ENCODE peak calls at places on chromosomes 3 and 15, in ten cellular contexts. One of them, this sample, is unnamed.

GRCh38 chr3:190321789-190322603 is at the start of gene CLDN1:
- DNase-seq in MCF 10A: peak
- DNase-seq in activated CD4-positive, alpha-beta T cell treated with anti-CD3 and anti-CD28 coated beads, Interleukin-2, amount 50 U/mL, for 1 hour: peak
- DNase-seq in stimulated activated CD4-positive, alpha-beta T cell treated with anti-CD3 and anti-CD28 coated beads, Interleukin-12 subunit alpha, Interleukin-12 subunit beta, amount 100 ng/mL, for 4 hours: peak
- DNase-seq in MV-4-11: peak
- DNase-seq in left colon: peak
- DNase-seq in HFFc6: peak
- DNase-seq in epithelial cell of proximal tubule: no peak
- DNase-seq in activated T-helper 9 cell treated with anti-CD3 and anti-CD28 coated beads, Interleukin-2, amount 50 U/mL, for 16 hours: peak
- DNase-seq in iPS DF 6.9: peak
- DNase-seq in this sample: peak

GRCh38 chr15:34435658-34436057 is 1.9 kb downstream of the GOLGA8A start:
- DNase-seq in MV-4-11: no peak
- DNase-seq in left colon: no peak
- DNase-seq in iPS DF 6.9: no peak
- DNase-seq in stimulated activated CD4-positive, alpha-beta T cell treated with anti-CD3 and anti-CD28 coated beads, Interleukin-12 subunit alpha, Interleukin-12 subunit beta, amount 100 ng/mL, for 4 hours: no peak
- DNase-seq in activated T-helper 9 cell treated with anti-CD3 and anti-CD28 coated beads, Interleukin-2, amount 50 U/mL, for 16 hours: no peak
- DNase-seq in MCF 10A: no peak
- DNase-seq in epithelial cell of proximal tubule: no peak
- DNase-seq in activated CD4-positive, alpha-beta T cell treated with anti-CD3 and anti-CD28 coated beads, Interleukin-2, amount 50 U/mL, for 1 hour: no peak
- DNase-seq in HFFc6: no peak
- DNase-seq in this sample: no peak

GRCh38 chr3:48247401-48247807 is 6.5 kb downstream of the ZNF589 start:
- DNase-seq in iPS DF 6.9: no peak
- DNase-seq in MV-4-11: peak
- DNase-seq in HFFc6: no peak
- DNase-seq in left colon: no peak
- DNase-seq in activated T-helper 9 cell treated with anti-CD3 and anti-CD28 coated beads, Interleukin-2, amount 50 U/mL, for 16 hours: no peak
- DNase-seq in stimulated activated CD4-positive, alpha-beta T cell treated with anti-CD3 and anti-CD28 coated beads, Interleukin-12 subunit alpha, Interleukin-12 subunit beta, amount 100 ng/mL, for 4 hours: no peak
- DNase-seq in epithelial cell of proximal tubule: no peak
- DNase-seq in activated CD4-positive, alpha-beta T cell treated with anti-CD3 and anti-CD28 coated beads, Interleukin-2, amount 50 U/mL, for 1 hour: no peak
- DNase-seq in MCF 10A: no peak
- DNase-seq in this sample: peak

GRCh38 chr15:101502572-101503295 is 13.2 kb upstream of the PCSK6 start:
- DNase-seq in epithelial cell of proximal tubule: no peak
- DNase-seq in iPS DF 6.9: no peak
- DNase-seq in activated CD4-positive, alpha-beta T cell treated with anti-CD3 and anti-CD28 coated beads, Interleukin-2, amount 50 U/mL, for 1 hour: no peak
- DNase-seq in HFFc6: no peak
- DNase-seq in MV-4-11: no peak
- DNase-seq in left colon: no peak
- DNase-seq in stimulated activated CD4-positive, alpha-beta T cell treated with anti-CD3 and anti-CD28 coated beads, Interleukin-12 subunit alpha, Interleukin-12 subunit beta, amount 100 ng/mL, for 4 hours: no peak
- DNase-seq in activated T-helper 9 cell treated with anti-CD3 and anti-CD28 coated beads, Interleukin-2, amount 50 U/mL, for 16 hours: no peak
- DNase-seq in MCF 10A: no peak
- DNase-seq in this sample: no peak

GRCh38 chr3:72604287-72604686 is 244.0 kb downstream of the SHQ1 start:
- DNase-seq in HFFc6: no peak
- DNase-seq in left colon: no peak
- DNase-seq in MCF 10A: no peak
- DNase-seq in stimulated activated CD4-positive, alpha-beta T cell treated with anti-CD3 and anti-CD28 coated beads, Interleukin-12 subunit alpha, Interleukin-12 subunit beta, amount 100 ng/mL, for 4 hours: no peak
- DNase-seq in MV-4-11: peak
- DNase-seq in iPS DF 6.9: no peak
- DNase-seq in activated CD4-positive, alpha-beta T cell treated with anti-CD3 and anti-CD28 coated beads, Interleukin-2, amount 50 U/mL, for 1 hour: no peak
- DNase-seq in activated T-helper 9 cell treated with anti-CD3 and anti-CD28 coated beads, Interleukin-2, amount 50 U/mL, for 16 hours: no peak
- DNase-seq in epithelial cell of proximal tubule: no peak
- DNase-seq in this sample: peak

GRCh38 chr3:24318668-24319287 is 175.9 kb downstream of the THRB start:
- DNase-seq in left colon: no peak
- DNase-seq in epithelial cell of proximal tubule: peak
- DNase-seq in iPS DF 6.9: no peak
- DNase-seq in HFFc6: peak
- DNase-seq in stimulated activated CD4-positive, alpha-beta T cell treated with anti-CD3 and anti-CD28 coated beads, Interleukin-12 subunit alpha, Interleukin-12 subunit beta, amount 100 ng/mL, for 4 hours: no peak
- DNase-seq in activated T-helper 9 cell treated with anti-CD3 and anti-CD28 coated beads, Interleukin-2, amount 50 U/mL, for 16 hours: no peak
- DNase-seq in MV-4-11: no peak
- DNase-seq in activated CD4-positive, alpha-beta T cell treated with anti-CD3 and anti-CD28 coated beads, Interleukin-2, amount 50 U/mL, for 1 hour: no peak
- DNase-seq in MCF 10A: peak
- DNase-seq in this sample: peak

GRCh38 chr15:59371458-59372351 is 966 bp downstream of the MYO1E start:
- DNase-seq in MV-4-11: no peak
- DNase-seq in HFFc6: no peak
- DNase-seq in activated CD4-positive, alpha-beta T cell treated with anti-CD3 and anti-CD28 coated beads, Interleukin-2, amount 50 U/mL, for 1 hour: peak
- DNase-seq in iPS DF 6.9: no peak
- DNase-seq in epithelial cell of proximal tubule: no peak
- DNase-seq in activated T-helper 9 cell treated with anti-CD3 and anti-CD28 coated beads, Interleukin-2, amount 50 U/mL, for 16 hours: no peak
- DNase-seq in left colon: peak
- DNase-seq in MCF 10A: peak
- DNase-seq in stimulated activated CD4-positive, alpha-beta T cell treated with anti-CD3 and anti-CD28 coated beads, Interleukin-12 subunit alpha, Interleukin-12 subunit beta, amount 100 ng/mL, for 4 hours: peak
- DNase-seq in this sample: no peak

GRCh38 chr3:145017959-145018358 is 1046.3 kb downstream of the DIPK2A start:
- DNase-seq in epithelial cell of proximal tubule: no peak
- DNase-seq in HFFc6: no peak
- DNase-seq in stimulated activated CD4-positive, alpha-beta T cell treated with anti-CD3 and anti-CD28 coated beads, Interleukin-12 subunit alpha, Interleukin-12 subunit beta, amount 100 ng/mL, for 4 hours: no peak
- DNase-seq in activated T-helper 9 cell treated with anti-CD3 and anti-CD28 coated beads, Interleukin-2, amount 50 U/mL, for 16 hours: no peak
- DNase-seq in iPS DF 6.9: no peak
- DNase-seq in left colon: no peak
- DNase-seq in MV-4-11: peak
- DNase-seq in MCF 10A: peak
- DNase-seq in activated CD4-positive, alpha-beta T cell treated with anti-CD3 and anti-CD28 coated beads, Interleukin-2, amount 50 U/mL, for 1 hour: no peak
- DNase-seq in this sample: peak

GRCh38 chr3:190036631-190037030 is 84.1 kb downstream of the P3H2 start:
- DNase-seq in epithelial cell of proximal tubule: no peak
- DNase-seq in stimulated activated CD4-positive, alpha-beta T cell treated with anti-CD3 and anti-CD28 coated beads, Interleukin-12 subunit alpha, Interleukin-12 subunit beta, amount 100 ng/mL, for 4 hours: no peak
- DNase-seq in MV-4-11: no peak
- DNase-seq in iPS DF 6.9: no peak
- DNase-seq in activated T-helper 9 cell treated with anti-CD3 and anti-CD28 coated beads, Interleukin-2, amount 50 U/mL, for 16 hours: no peak
- DNase-seq in left colon: no peak
- DNase-seq in MCF 10A: peak
- DNase-seq in activated CD4-positive, alpha-beta T cell treated with anti-CD3 and anti-CD28 coated beads, Interleukin-2, amount 50 U/mL, for 1 hour: no peak
- DNase-seq in HFFc6: peak
- DNase-seq in this sample: peak

GRCh38 chr3:194586839-194587238 is 46.4 kb downstream of the TMEM44 start:
- DNase-seq in MCF 10A: no peak
- DNase-seq in epithelial cell of proximal tubule: no peak
- DNase-seq in activated CD4-positive, alpha-beta T cell treated with anti-CD3 and anti-CD28 coated beads, Interleukin-2, amount 50 U/mL, for 1 hour: no peak
- DNase-seq in stimulated activated CD4-positive, alpha-beta T cell treated with anti-CD3 and anti-CD28 coated beads, Interleukin-12 subunit alpha, Interleukin-12 subunit beta, amount 100 ng/mL, for 4 hours: no peak
- DNase-seq in left colon: no peak
- DNase-seq in HFFc6: peak
- DNase-seq in activated T-helper 9 cell treated with anti-CD3 and anti-CD28 coated beads, Interleukin-2, amount 50 U/mL, for 16 hours: no peak
- DNase-seq in iPS DF 6.9: no peak
- DNase-seq in MV-4-11: peak
- DNase-seq in this sample: peak

GRCh38 chr3:177333535-177334495 is 136.5 kb upstream of the TBL1XR1 start:
- DNase-seq in HFFc6: no peak
- DNase-seq in stimulated activated CD4-positive, alpha-beta T cell treated with anti-CD3 and anti-CD28 coated beads, Interleukin-12 subunit alpha, Interleukin-12 subunit beta, amount 100 ng/mL, for 4 hours: no peak
- DNase-seq in activated CD4-positive, alpha-beta T cell treated with anti-CD3 and anti-CD28 coated beads, Interleukin-2, amount 50 U/mL, for 1 hour: no peak
- DNase-seq in activated T-helper 9 cell treated with anti-CD3 and anti-CD28 coated beads, Interleukin-2, amount 50 U/mL, for 16 hours: no peak
- DNase-seq in left colon: no peak
- DNase-seq in MV-4-11: peak
- DNase-seq in epithelial cell of proximal tubule: no peak
- DNase-seq in MCF 10A: no peak
- DNase-seq in iPS DF 6.9: no peak
- DNase-seq in this sample: no peak

GRCh38 chr3:113771993-113772392 is 25.2 kb downstream of the ATP6V1A start:
- DNase-seq in HFFc6: no peak
- DNase-seq in left colon: no peak
- DNase-seq in activated CD4-positive, alpha-beta T cell treated with anti-CD3 and anti-CD28 coated beads, Interleukin-2, amount 50 U/mL, for 1 hour: no peak
- DNase-seq in MCF 10A: no peak
- DNase-seq in iPS DF 6.9: no peak
- DNase-seq in activated T-helper 9 cell treated with anti-CD3 and anti-CD28 coated beads, Interleukin-2, amount 50 U/mL, for 16 hours: no peak
- DNase-seq in stimulated activated CD4-positive, alpha-beta T cell treated with anti-CD3 and anti-CD28 coated beads, Interleukin-12 subunit alpha, Interleukin-12 subunit beta, amount 100 ng/mL, for 4 hours: no peak
- DNase-seq in epithelial cell of proximal tubule: no peak
- DNase-seq in MV-4-11: no peak
- DNase-seq in this sample: no peak

GRCh38 chr15:68318931-68319909 is 41.7 kb downstream of the FEM1B start:
- DNase-seq in MCF 10A: no peak
- DNase-seq in stimulated activated CD4-positive, alpha-beta T cell treated with anti-CD3 and anti-CD28 coated beads, Interleukin-12 subunit alpha, Interleukin-12 subunit beta, amount 100 ng/mL, for 4 hours: no peak
- DNase-seq in MV-4-11: no peak
- DNase-seq in epithelial cell of proximal tubule: no peak
- DNase-seq in left colon: no peak
- DNase-seq in HFFc6: no peak
- DNase-seq in activated CD4-positive, alpha-beta T cell treated with anti-CD3 and anti-CD28 coated beads, Interleukin-2, amount 50 U/mL, for 1 hour: no peak
- DNase-seq in activated T-helper 9 cell treated with anti-CD3 and anti-CD28 coated beads, Interleukin-2, amount 50 U/mL, for 16 hours: no peak
- DNase-seq in iPS DF 6.9: no peak
- DNase-seq in this sample: no peak

GRCh38 chr15:60237411-60237810 is 160.4 kb downstream of the ANXA2 start:
- DNase-seq in activated T-helper 9 cell treated with anti-CD3 and anti-CD28 coated beads, Interleukin-2, amount 50 U/mL, for 16 hours: no peak
- DNase-seq in left colon: no peak
- DNase-seq in activated CD4-positive, alpha-beta T cell treated with anti-CD3 and anti-CD28 coated beads, Interleukin-2, amount 50 U/mL, for 1 hour: no peak
- DNase-seq in stimulated activated CD4-positive, alpha-beta T cell treated with anti-CD3 and anti-CD28 coated beads, Interleukin-12 subunit alpha, Interleukin-12 subunit beta, amount 100 ng/mL, for 4 hours: no peak
- DNase-seq in iPS DF 6.9: no peak
- DNase-seq in epithelial cell of proximal tubule: no peak
- DNase-seq in HFFc6: no peak
- DNase-seq in MCF 10A: no peak
- DNase-seq in MV-4-11: no peak
- DNase-seq in this sample: peak

GRCh38 chr3:146131616-146132410 is 29.2 kb downstream of the PLOD2 start:
- DNase-seq in left colon: no peak
- DNase-seq in activated T-helper 9 cell treated with anti-CD3 and anti-CD28 coated beads, Interleukin-2, amount 50 U/mL, for 16 hours: no peak
- DNase-seq in HFFc6: peak
- DNase-seq in MV-4-11: no peak
- DNase-seq in epithelial cell of proximal tubule: peak
- DNase-seq in iPS DF 6.9: no peak
- DNase-seq in MCF 10A: peak
- DNase-seq in activated CD4-positive, alpha-beta T cell treated with anti-CD3 and anti-CD28 coated beads, Interleukin-2, amount 50 U/mL, for 1 hour: no peak
- DNase-seq in stimulated activated CD4-positive, alpha-beta T cell treated with anti-CD3 and anti-CD28 coated beads, Interleukin-12 subunit alpha, Interleukin-12 subunit beta, amount 100 ng/mL, for 4 hours: no peak
- DNase-seq in this sample: peak

GRCh38 chr3:151501171-151501790 is 40.4 kb upstream of the IGSF10 start:
- DNase-seq in HFFc6: no peak
- DNase-seq in activated T-helper 9 cell treated with anti-CD3 and anti-CD28 coated beads, Interleukin-2, amount 50 U/mL, for 16 hours: no peak
- DNase-seq in left colon: no peak
- DNase-seq in stimulated activated CD4-positive, alpha-beta T cell treated with anti-CD3 and anti-CD28 coated beads, Interleukin-12 subunit alpha, Interleukin-12 subunit beta, amount 100 ng/mL, for 4 hours: no peak
- DNase-seq in iPS DF 6.9: no peak
- DNase-seq in MV-4-11: no peak
- DNase-seq in epithelial cell of proximal tubule: no peak
- DNase-seq in MCF 10A: no peak
- DNase-seq in activated CD4-positive, alpha-beta T cell treated with anti-CD3 and anti-CD28 coated beads, Interleukin-2, amount 50 U/mL, for 1 hour: no peak
- DNase-seq in this sample: no peak

GRCh38 chr3:187964759-187965158 is 189.2 kb upstream of the LPP start:
- DNase-seq in MCF 10A: peak
- DNase-seq in iPS DF 6.9: no peak
- DNase-seq in HFFc6: no peak
- DNase-seq in activated T-helper 9 cell treated with anti-CD3 and anti-CD28 coated beads, Interleukin-2, amount 50 U/mL, for 16 hours: no peak
- DNase-seq in stimulated activated CD4-positive, alpha-beta T cell treated with anti-CD3 and anti-CD28 coated beads, Interleukin-12 subunit alpha, Interleukin-12 subunit beta, amount 100 ng/mL, for 4 hours: no peak
- DNase-seq in left colon: no peak
- DNase-seq in epithelial cell of proximal tubule: no peak
- DNase-seq in MV-4-11: no peak
- DNase-seq in activated CD4-positive, alpha-beta T cell treated with anti-CD3 and anti-CD28 coated beads, Interleukin-2, amount 50 U/mL, for 1 hour: no peak
- DNase-seq in this sample: no peak

GRCh38 chr3:182323126-182323727 is 470.1 kb upstream of the ATP11B start:
- DNase-seq in activated T-helper 9 cell treated with anti-CD3 and anti-CD28 coated beads, Interleukin-2, amount 50 U/mL, for 16 hours: no peak
- DNase-seq in MCF 10A: no peak
- DNase-seq in HFFc6: no peak
- DNase-seq in stimulated activated CD4-positive, alpha-beta T cell treated with anti-CD3 and anti-CD28 coated beads, Interleukin-12 subunit alpha, Interleukin-12 subunit beta, amount 100 ng/mL, for 4 hours: no peak
- DNase-seq in iPS DF 6.9: no peak
- DNase-seq in activated CD4-positive, alpha-beta T cell treated with anti-CD3 and anti-CD28 coated beads, Interleukin-2, amount 50 U/mL, for 1 hour: no peak
- DNase-seq in left colon: no peak
- DNase-seq in MV-4-11: no peak
- DNase-seq in epithelial cell of proximal tubule: no peak
- DNase-seq in this sample: no peak

GRCh38 chr3:149751551-149751950 is 738 bp downstream of the COMMD2 start:
- DNase-seq in activated CD4-positive, alpha-beta T cell treated with anti-CD3 and anti-CD28 coated beads, Interleukin-2, amount 50 U/mL, for 1 hour: no peak
- DNase-seq in stimulated activated CD4-positive, alpha-beta T cell treated with anti-CD3 and anti-CD28 coated beads, Interleukin-12 subunit alpha, Interleukin-12 subunit beta, amount 100 ng/mL, for 4 hours: no peak
- DNase-seq in MCF 10A: no peak
- DNase-seq in MV-4-11: peak
- DNase-seq in HFFc6: no peak
- DNase-seq in iPS DF 6.9: no peak
- DNase-seq in epithelial cell of proximal tubule: no peak
- DNase-seq in activated T-helper 9 cell treated with anti-CD3 and anti-CD28 coated beads, Interleukin-2, amount 50 U/mL, for 16 hours: no peak
- DNase-seq in left colon: no peak
- DNase-seq in this sample: no peak

GRCh38 chr15:100115711-100116090 is 226.1 kb downstream of the ADAMTS17 start:
- DNase-seq in activated T-helper 9 cell treated with anti-CD3 and anti-CD28 coated beads, Interleukin-2, amount 50 U/mL, for 16 hours: no peak
- DNase-seq in MV-4-11: no peak
- DNase-seq in epithelial cell of proximal tubule: no peak
- DNase-seq in left colon: no peak
- DNase-seq in iPS DF 6.9: no peak
- DNase-seq in MCF 10A: peak
- DNase-seq in HFFc6: no peak
- DNase-seq in activated CD4-positive, alpha-beta T cell treated with anti-CD3 and anti-CD28 coated beads, Interleukin-2, amount 50 U/mL, for 1 hour: no peak
- DNase-seq in stimulated activated CD4-positive, alpha-beta T cell treated with anti-CD3 and anti-CD28 coated beads, Interleukin-12 subunit alpha, Interleukin-12 subunit beta, amount 100 ng/mL, for 4 hours: no peak
- DNase-seq in this sample: peak

GRCh38 chr3:193673845-193674244 is 80.8 kb downstream of the OPA1 start:
- DNase-seq in HFFc6: no peak
- DNase-seq in epithelial cell of proximal tubule: no peak
- DNase-seq in activated T-helper 9 cell treated with anti-CD3 and anti-CD28 coated beads, Interleukin-2, amount 50 U/mL, for 16 hours: no peak
- DNase-seq in stimulated activated CD4-positive, alpha-beta T cell treated with anti-CD3 and anti-CD28 coated beads, Interleukin-12 subunit alpha, Interleukin-12 subunit beta, amount 100 ng/mL, for 4 hours: no peak
- DNase-seq in MV-4-11: no peak
- DNase-seq in left colon: no peak
- DNase-seq in MCF 10A: no peak
- DNase-seq in iPS DF 6.9: no peak
- DNase-seq in activated CD4-positive, alpha-beta T cell treated with anti-CD3 and anti-CD28 coated beads, Interleukin-2, amount 50 U/mL, for 1 hour: no peak
- DNase-seq in this sample: no peak

GRCh38 chr3:177836671-177837070 is 639.4 kb upstream of the TBL1XR1 start:
- DNase-seq in epithelial cell of proximal tubule: no peak
- DNase-seq in MCF 10A: peak
- DNase-seq in activated T-helper 9 cell treated with anti-CD3 and anti-CD28 coated beads, Interleukin-2, amount 50 U/mL, for 16 hours: no peak
- DNase-seq in HFFc6: no peak
- DNase-seq in iPS DF 6.9: no peak
- DNase-seq in MV-4-11: peak
- DNase-seq in left colon: no peak
- DNase-seq in stimulated activated CD4-positive, alpha-beta T cell treated with anti-CD3 and anti-CD28 coated beads, Interleukin-12 subunit alpha, Interleukin-12 subunit beta, amount 100 ng/mL, for 4 hours: no peak
- DNase-seq in activated CD4-positive, alpha-beta T cell treated with anti-CD3 and anti-CD28 coated beads, Interleukin-2, amount 50 U/mL, for 1 hour: no peak
- DNase-seq in this sample: peak

GRCh38 chr3:33389908-33390307 is 50.3 kb downstream of the UBP1 start:
- DNase-seq in MV-4-11: no peak
- DNase-seq in HFFc6: no peak
- DNase-seq in activated T-helper 9 cell treated with anti-CD3 and anti-CD28 coated beads, Interleukin-2, amount 50 U/mL, for 16 hours: no peak
- DNase-seq in iPS DF 6.9: no peak
- DNase-seq in left colon: no peak
- DNase-seq in epithelial cell of proximal tubule: no peak
- DNase-seq in stimulated activated CD4-positive, alpha-beta T cell treated with anti-CD3 and anti-CD28 coated beads, Interleukin-12 subunit alpha, Interleukin-12 subunit beta, amount 100 ng/mL, for 4 hours: no peak
- DNase-seq in activated CD4-positive, alpha-beta T cell treated with anti-CD3 and anti-CD28 coated beads, Interleukin-2, amount 50 U/mL, for 1 hour: no peak
- DNase-seq in MCF 10A: no peak
- DNase-seq in this sample: no peak

GRCh38 chr3:79367803-79368202 is 400.0 kb downstream of the ROBO1 start:
- DNase-seq in HFFc6: no peak
- DNase-seq in MV-4-11: no peak
- DNase-seq in activated CD4-positive, alpha-beta T cell treated with anti-CD3 and anti-CD28 coated beads, Interleukin-2, amount 50 U/mL, for 1 hour: no peak
- DNase-seq in activated T-helper 9 cell treated with anti-CD3 and anti-CD28 coated beads, Interleukin-2, amount 50 U/mL, for 16 hours: no peak
- DNase-seq in MCF 10A: no peak
- DNase-seq in left colon: no peak
- DNase-seq in epithelial cell of proximal tubule: no peak
- DNase-seq in stimulated activated CD4-positive, alpha-beta T cell treated with anti-CD3 and anti-CD28 coated beads, Interleukin-12 subunit alpha, Interleukin-12 subunit beta, amount 100 ng/mL, for 4 hours: no peak
- DNase-seq in iPS DF 6.9: no peak
- DNase-seq in this sample: peak

GRCh38 chr3:43540625-43541024 is 81.2 kb downstream of the ANO10 start:
- DNase-seq in activated T-helper 9 cell treated with anti-CD3 and anti-CD28 coated beads, Interleukin-2, amount 50 U/mL, for 16 hours: no peak
- DNase-seq in epithelial cell of proximal tubule: no peak
- DNase-seq in MCF 10A: peak
- DNase-seq in iPS DF 6.9: no peak
- DNase-seq in stimulated activated CD4-positive, alpha-beta T cell treated with anti-CD3 and anti-CD28 coated beads, Interleukin-12 subunit alpha, Interleukin-12 subunit beta, amount 100 ng/mL, for 4 hours: no peak
- DNase-seq in MV-4-11: no peak
- DNase-seq in left colon: no peak
- DNase-seq in HFFc6: peak
- DNase-seq in activated CD4-positive, alpha-beta T cell treated with anti-CD3 and anti-CD28 coated beads, Interleukin-2, amount 50 U/mL, for 1 hour: no peak
- DNase-seq in this sample: peak

GRCh38 chr3:42165211-42165610 is 74.1 kb downstream of the TRAK1 start:
- DNase-seq in iPS DF 6.9: no peak
- DNase-seq in MV-4-11: no peak
- DNase-seq in epithelial cell of proximal tubule: no peak
- DNase-seq in HFFc6: no peak
- DNase-seq in stimulated activated CD4-positive, alpha-beta T cell treated with anti-CD3 and anti-CD28 coated beads, Interleukin-12 subunit alpha, Interleukin-12 subunit beta, amount 100 ng/mL, for 4 hours: no peak
- DNase-seq in activated CD4-positive, alpha-beta T cell treated with anti-CD3 and anti-CD28 coated beads, Interleukin-2, amount 50 U/mL, for 1 hour: no peak
- DNase-seq in left colon: no peak
- DNase-seq in MCF 10A: no peak
- DNase-seq in activated T-helper 9 cell treated with anti-CD3 and anti-CD28 coated beads, Interleukin-2, amount 50 U/mL, for 16 hours: no peak
- DNase-seq in this sample: no peak

GRCh38 chr3:122929576-122930365 is 97.8 kb downstream of the SEMA5B start:
- DNase-seq in left colon: no peak
- DNase-seq in epithelial cell of proximal tubule: no peak
- DNase-seq in activated T-helper 9 cell treated with anti-CD3 and anti-CD28 coated beads, Interleukin-2, amount 50 U/mL, for 16 hours: no peak
- DNase-seq in HFFc6: no peak
- DNase-seq in iPS DF 6.9: no peak
- DNase-seq in MCF 10A: no peak
- DNase-seq in activated CD4-positive, alpha-beta T cell treated with anti-CD3 and anti-CD28 coated beads, Interleukin-2, amount 50 U/mL, for 1 hour: no peak
- DNase-seq in MV-4-11: no peak
- DNase-seq in stimulated activated CD4-positive, alpha-beta T cell treated with anti-CD3 and anti-CD28 coated beads, Interleukin-12 subunit alpha, Interleukin-12 subunit beta, amount 100 ng/mL, for 4 hours: no peak
- DNase-seq in this sample: peak

GRCh38 chr3:161689699-161690098 is 193.1 kb downstream of the OTOL1 start:
- DNase-seq in HFFc6: no peak
- DNase-seq in stimulated activated CD4-positive, alpha-beta T cell treated with anti-CD3 and anti-CD28 coated beads, Interleukin-12 subunit alpha, Interleukin-12 subunit beta, amount 100 ng/mL, for 4 hours: no peak
- DNase-seq in activated T-helper 9 cell treated with anti-CD3 and anti-CD28 coated beads, Interleukin-2, amount 50 U/mL, for 16 hours: no peak
- DNase-seq in iPS DF 6.9: no peak
- DNase-seq in MV-4-11: no peak
- DNase-seq in MCF 10A: no peak
- DNase-seq in epithelial cell of proximal tubule: no peak
- DNase-seq in left colon: no peak
- DNase-seq in activated CD4-positive, alpha-beta T cell treated with anti-CD3 and anti-CD28 coated beads, Interleukin-2, amount 50 U/mL, for 1 hour: no peak
- DNase-seq in this sample: no peak

This sample was measured in bronchial epithelial cell.